ENCODE peak calls at places on chromosomes 4 and X, in five cellular contexts. T is activated CD4-positive, alpha-beta T cell treated with anti-CD3 and anti-CD28 coated beads, Interleukin-2, amount 50 U/mL, for 1 hour; X is ascending aorta; I is upper lobe of left lung; W is stimulated activated CD8-positive, alpha-beta memory T cell treated with anti-CD3 and anti-CD28 coated beads, Interleukin-12 subunit alpha, Interleukin-12 subunit beta, amount 100 ng/mL, for 4 hours. D is an unnamed sample.

GRCh38 chr4:38141808-38142500 is 181.8 kb downstream of the PTTG2 start:
- DNase-seq in T (no peak), X (no peak), I (no peak), W (no peak), D (no peak)

GRCh38 chr4:46387956-46388355 is 2.0 kb downstream of the GABRA2 start:
- DNase-seq in T (no peak), X (no peak), I (no peak), W (no peak), D (no peak)

GRCh38 chr4:6033381-6033780 is 15.2 kb upstream of the C4orf50 start:
- DNase-seq in T (no peak), X (no peak), I (no peak), W (no peak), D (no peak)

GRCh38 chrX:54042609-54043010 is 1.7 kb downstream of the PHF8 start:
- DNase-seq in T (peak; percentile 30), X (peak; percentile 19), I (peak; percentile 56), W (peak; percentile 9), D (peak; percentile 46)

GRCh38 chrX:9320940-9321339 is 143.9 kb upstream of the TBL1X start:
- DNase-seq in T (no peak), X (no peak), I (no peak), W (no peak), D (no peak)

GRCh38 chr4:150046728-150047217 is 31.5 kb upstream of the DCLK2 start:
- DNase-seq in T (no peak), X (no peak), I (no peak), W (no peak), D (no peak)

GRCh38 chrX:77785400-77785745 is 643 bp downstream of the ATRX start:
- DNase-seq in T (no peak), X (no peak), I (no peak), W (no peak), D (no peak)

GRCh38 chrX:68421651-68422050 is 11.6 kb downstream of the OPHN1 start:
- DNase-seq in T (no peak), X (no peak), I (no peak), W (no peak), D (no peak)

D was measured in Right ventricle myocardium superior.